ENCODE peak calls at places on chromosomes 1 and 21, in five cellular contexts. M is omental fat pad, S is AG10803, K is H4, H is H9. D is an unnamed sample.

GRCh38 chr1:183870351-183871077 is 65.6 kb downstream of the RGL1 start:
- DNase-seq in M (no peak), S (peak), H (no peak), K (no peak), D (no peak)

GRCh38 chr1:58401991-58402390 is 144.5 kb downstream of the OMA1 start:
- DNase-seq in S (peak), H (no peak), M (no peak), K (no peak), D (no peak)

GRCh38 chr1:203871114-203871875 is 9.9 kb downstream of the SNRPE start:
- DNase-seq in H (peak), S (peak), K (peak), M (no peak), D (peak)

GRCh38 chr1:119974013-119974412 is 77.7 kb upstream of the ADAM30 start:
- DNase-seq in M (no peak), K (no peak), S (no peak), H (no peak), D (no peak)

GRCh38 chr1:11784993-11785769 is 20.6 kb downstream of the MTHFR start:
- DNase-seq in H (peak), M (no peak), K (no peak), S (no peak), D (peak)

GRCh38 chr1:15680131-15680530 is 4.0 kb upstream of the PLEKHM2 start:
- DNase-seq in K (no peak), H (no peak), S (peak), M (no peak), D (no peak)

GRCh38 chr1:156987715-156988114 is 57.8 kb downstream of the ARHGEF11 start:
- DNase-seq in K (no peak), M (no peak), S (no peak), H (no peak), D (no peak)

GRCh38 chr1:119549719-119550141 is 42.7 kb downstream of the HSD3B1 start:
- DNase-seq in H (peak), S (peak), M (no peak), K (peak), D (peak)

GRCh38 chr21:39326607-39327307 is 13.3 kb upstream of the BRWD1 start:
- DNase-seq in H (no peak), K (no peak), S (no peak), M (no peak), D (no peak)

GRCh38 chr1:17557986-17558385 is 18.5 kb downstream of the ARHGEF10L start:
- DNase-seq in H (no peak), M (no peak), K (no peak), S (no peak), D (no peak)

D was measured in mesendoderm.